ENCODE peak calls at places on chromosomes 7 and 10, in six cellular contexts. One of them, this sample, is unnamed.
A peak's percentile ranks its signal among the peaks of the same experiment; 100 is the strongest.

GRCh38 chr7:92815412-92815811 is 21.0 kb downstream of the CDK6 start:
- DNase-seq in fibroblast of lung: no peak
- DNase-seq in cerebellar nuclear complex: no peak
- DNase-seq in coronary artery: no peak
- DNase-seq in CD4-positive, CD25-positive, alpha-beta regulatory T cell: no peak
- DNase-seq in stimulated activated CD4-positive, alpha-beta T cell treated with anti-CD3 and anti-CD28 coated beads, Interleukin-2, amount 100 ng/mL, for 48 hours: no peak
- DNase-seq in this sample: no peak

GRCh38 chr10:132503581-132504421 is 33.8 kb upstream of the INPP5A start:
- DNase-seq in fibroblast of lung: no peak
- DNase-seq in cerebellar nuclear complex: no peak
- DNase-seq in coronary artery: no peak
- DNase-seq in CD4-positive, CD25-positive, alpha-beta regulatory T cell: no peak
- DNase-seq in stimulated activated CD4-positive, alpha-beta T cell treated with anti-CD3 and anti-CD28 coated beads, Interleukin-2, amount 100 ng/mL, for 48 hours: no peak
- DNase-seq in this sample: no peak

GRCh38 chr10:43194266-43194665 is 56.0 kb downstream of the CSGALNACT2 start:
- DNase-seq in fibroblast of lung: no peak
- DNase-seq in cerebellar nuclear complex: no peak
- DNase-seq in coronary artery: no peak
- DNase-seq in CD4-positive, CD25-positive, alpha-beta regulatory T cell: no peak
- DNase-seq in stimulated activated CD4-positive, alpha-beta T cell treated with anti-CD3 and anti-CD28 coated beads, Interleukin-2, amount 100 ng/mL, for 48 hours: no peak
- DNase-seq in this sample: no peak

GRCh38 chr10:18144928-18145327 is 4.7 kb downstream of the CACNB2 start:
- DNase-seq in fibroblast of lung: peak; percentile 23
- DNase-seq in cerebellar nuclear complex: no peak
- DNase-seq in coronary artery: no peak
- DNase-seq in CD4-positive, CD25-positive, alpha-beta regulatory T cell: no peak
- DNase-seq in stimulated activated CD4-positive, alpha-beta T cell treated with anti-CD3 and anti-CD28 coated beads, Interleukin-2, amount 100 ng/mL, for 48 hours: no peak
- DNase-seq in this sample: no peak

GRCh38 chr10:11750420-11750819 is 8.2 kb downstream of the ECHDC3 start:
- DNase-seq in fibroblast of lung: no peak
- DNase-seq in cerebellar nuclear complex: no peak
- DNase-seq in coronary artery: no peak
- DNase-seq in CD4-positive, CD25-positive, alpha-beta regulatory T cell: no peak
- DNase-seq in stimulated activated CD4-positive, alpha-beta T cell treated with anti-CD3 and anti-CD28 coated beads, Interleukin-2, amount 100 ng/mL, for 48 hours: no peak
- DNase-seq in this sample: no peak

GRCh38 chr10:131702521-131703356 is 198.1 kb upstream of the PPP2R2D start:
- DNase-seq in fibroblast of lung: no peak
- DNase-seq in cerebellar nuclear complex: no peak
- DNase-seq in coronary artery: peak; percentile 35
- DNase-seq in CD4-positive, CD25-positive, alpha-beta regulatory T cell: no peak
- DNase-seq in stimulated activated CD4-positive, alpha-beta T cell treated with anti-CD3 and anti-CD28 coated beads, Interleukin-2, amount 100 ng/mL, for 48 hours: no peak
- DNase-seq in this sample: peak; percentile 6

GRCh38 chr7:142876991-142877910 is 8.3 kb downstream of the TRPV6 start:
- DNase-seq in fibroblast of lung: no peak
- DNase-seq in cerebellar nuclear complex: no peak
- DNase-seq in coronary artery: no peak
- DNase-seq in CD4-positive, CD25-positive, alpha-beta regulatory T cell: no peak
- DNase-seq in stimulated activated CD4-positive, alpha-beta T cell treated with anti-CD3 and anti-CD28 coated beads, Interleukin-2, amount 100 ng/mL, for 48 hours: no peak
- DNase-seq in this sample: no peak

GRCh38 chr10:14554091-14554842 is 220.4 kb downstream of the FAM107B start:
- DNase-seq in fibroblast of lung: peak; percentile 19
- DNase-seq in cerebellar nuclear complex: no peak
- DNase-seq in coronary artery: no peak
- DNase-seq in CD4-positive, CD25-positive, alpha-beta regulatory T cell: no peak
- DNase-seq in stimulated activated CD4-positive, alpha-beta T cell treated with anti-CD3 and anti-CD28 coated beads, Interleukin-2, amount 100 ng/mL, for 48 hours: no peak
- DNase-seq in this sample: no peak

GRCh38 chr7:5266148-5267028 is 16.4 kb upstream of the SLC29A4 start:
- DNase-seq in fibroblast of lung: no peak
- DNase-seq in cerebellar nuclear complex: no peak
- DNase-seq in coronary artery: no peak
- DNase-seq in CD4-positive, CD25-positive, alpha-beta regulatory T cell: no peak
- DNase-seq in stimulated activated CD4-positive, alpha-beta T cell treated with anti-CD3 and anti-CD28 coated beads, Interleukin-2, amount 100 ng/mL, for 48 hours: no peak
- DNase-seq in this sample: no peak

GRCh38 chr10:99765672-99766071 is 16.8 kb upstream of the ABCC2 start:
- DNase-seq in fibroblast of lung: no peak
- DNase-seq in cerebellar nuclear complex: no peak
- DNase-seq in coronary artery: no peak
- DNase-seq in CD4-positive, CD25-positive, alpha-beta regulatory T cell: no peak
- DNase-seq in stimulated activated CD4-positive, alpha-beta T cell treated with anti-CD3 and anti-CD28 coated beads, Interleukin-2, amount 100 ng/mL, for 48 hours: no peak
- DNase-seq in this sample: no peak

GRCh38 chr7:12287886-12288285 is 76.8 kb downstream of the TMEM106B start:
- DNase-seq in fibroblast of lung: no peak
- DNase-seq in cerebellar nuclear complex: no peak
- DNase-seq in coronary artery: no peak
- DNase-seq in CD4-positive, CD25-positive, alpha-beta regulatory T cell: no peak
- DNase-seq in stimulated activated CD4-positive, alpha-beta T cell treated with anti-CD3 and anti-CD28 coated beads, Interleukin-2, amount 100 ng/mL, for 48 hours: no peak
- DNase-seq in this sample: no peak

GRCh38 chr10:96222908-96223307 is 48.5 kb downstream of the BLNK start:
- DNase-seq in fibroblast of lung: no peak
- DNase-seq in cerebellar nuclear complex: no peak
- DNase-seq in coronary artery: no peak
- DNase-seq in CD4-positive, CD25-positive, alpha-beta regulatory T cell: no peak
- DNase-seq in stimulated activated CD4-positive, alpha-beta T cell treated with anti-CD3 and anti-CD28 coated beads, Interleukin-2, amount 100 ng/mL, for 48 hours: no peak
- DNase-seq in this sample: no peak

GRCh38 chr10:97060441-97061084 is 125.2 kb downstream of the SLIT1 start:
- DNase-seq in fibroblast of lung: no peak
- DNase-seq in cerebellar nuclear complex: no peak
- DNase-seq in coronary artery: no peak
- DNase-seq in CD4-positive, CD25-positive, alpha-beta regulatory T cell: no peak
- DNase-seq in stimulated activated CD4-positive, alpha-beta T cell treated with anti-CD3 and anti-CD28 coated beads, Interleukin-2, amount 100 ng/mL, for 48 hours: no peak
- DNase-seq in this sample: no peak

GRCh38 chr7:30887464-30887872 is 24.2 kb upstream of the AQP1 start:
- DNase-seq in fibroblast of lung: no peak
- DNase-seq in cerebellar nuclear complex: no peak
- DNase-seq in coronary artery: no peak
- DNase-seq in CD4-positive, CD25-positive, alpha-beta regulatory T cell: no peak
- DNase-seq in stimulated activated CD4-positive, alpha-beta T cell treated with anti-CD3 and anti-CD28 coated beads, Interleukin-2, amount 100 ng/mL, for 48 hours: no peak
- DNase-seq in this sample: no peak

GRCh38 chr10:95312264-95312663 is 21.5 kb upstream of the PDLIM1 start:
- DNase-seq in fibroblast of lung: peak; percentile 47
- DNase-seq in cerebellar nuclear complex: no peak
- DNase-seq in coronary artery: no peak
- DNase-seq in CD4-positive, CD25-positive, alpha-beta regulatory T cell: no peak
- DNase-seq in stimulated activated CD4-positive, alpha-beta T cell treated with anti-CD3 and anti-CD28 coated beads, Interleukin-2, amount 100 ng/mL, for 48 hours: no peak
- DNase-seq in this sample: no peak

GRCh38 chr7:45033931-45034290 is 33.9 kb downstream of the CCM2 start:
- DNase-seq in fibroblast of lung: no peak
- DNase-seq in cerebellar nuclear complex: peak; percentile 32
- DNase-seq in coronary artery: no peak
- DNase-seq in CD4-positive, CD25-positive, alpha-beta regulatory T cell: no peak
- DNase-seq in stimulated activated CD4-positive, alpha-beta T cell treated with anti-CD3 and anti-CD28 coated beads, Interleukin-2, amount 100 ng/mL, for 48 hours: no peak
- DNase-seq in this sample: no peak